ENCODE peak calls at places on chromosomes 12 and 14, in five cellular contexts. H, V, L, Z and C are unnamed samples. For H3K4me1 and H3K36me3, the result is how much of the 10 kb centered on the place peaks cover.

GRCh38 chr12:99381992-99382391 is 265.6 kb upstream of the GARIN6 start:
- DNase-seq in H (no peak), V (no peak), L (no peak), Z (no peak), C (no peak)

GRCh38 chr12:116497051-116497529 is 62.1 kb upstream of the MAP1LC3B2 start:
- DNase-seq in H (no peak), V (peak), L (no peak), Z (no peak), C (no peak)

GRCh38 chr12:58918475-58918874 is 1.8 kb downstream of the LRIG3 start:
- DNase-seq in H (no peak), V (peak), L (no peak), Z (no peak), C (no peak)

GRCh38 chr12:108641446-108642268 is 8.0 kb upstream of the SELPLG start:
- DNase-seq in H (no peak), V (no peak), L (no peak), Z (no peak), C (no peak)

GRCh38 chr12:103558879-103559278 is 28.2 kb upstream of the STAB2 start:
- DNase-seq in H (no peak), V (no peak), L (no peak), Z (no peak), C (no peak)

GRCh38 chr14:92035890-92036289 is 4.0 kb downstream of the TRIP11 start:
- DNase-seq in H (no peak), V (no peak), L (no peak), Z (no peak), C (no peak)

GRCh38 chr14:64954491-64955240 is 12.1 kb upstream of the GPX2 start:
- DNase-seq in H (no peak), V (no peak), L (no peak), Z (no peak), C (no peak)

GRCh38 chr12:86914716-86915115 is 658.5 kb upstream of the MGAT4C start:
- DNase-seq in H (no peak), V (peak), L (peak), Z (peak), C (peak)

GRCh38 chr14:93220509-93220908 is 13.5 kb downstream of the UBR7 start:
- DNase-seq in H (no peak), V (no peak), L (no peak), Z (no peak), C (no peak)

GRCh38 chr14:94027566-94028449 is 1.7 kb downstream of the OTUB2 start:
- DNase-seq in H (no peak), V (no peak), L (no peak), Z (no peak), C (no peak)

GRCh38 chr12:118098911-118099671 is 4.7 kb downstream of the VSIG10 start:
- DNase-seq in H (no peak), V (no peak), L (no peak), Z (no peak), C (peak)

GRCh38 chr12:6462234-6462995 is 8.1 kb downstream of the VAMP1 start:
- DNase-seq in H (no peak), V (no peak), L (no peak), Z (no peak), C (no peak)
- H3K4me3 ChIP-seq in H (no peak), V (no peak), L (no peak), Z (no peak), C (no peak)

GRCh38 chr12:54352022-54352531 is 12.2 kb downstream of the GPR84 start:
- DNase-seq in H (peak), V (peak), L (peak), Z (peak), C (peak)

GRCh38 chr12:54349658-54350057 is 14.6 kb downstream of the GPR84 start:
- DNase-seq in H (no peak), V (no peak), L (no peak), Z (no peak), C (no peak)

GRCh38 chr12:54352891-54353874 is 11.1 kb downstream of the GPR84 start:
- DNase-seq in H (no peak), V (peak), L (no peak), Z (peak), C (no peak)

GRCh38 chr12:54349031-54349430 is 15.3 kb downstream of the GPR84 start:
- DNase-seq in H (no peak), V (no peak), L (no peak), Z (no peak), C (no peak)

DNA sequence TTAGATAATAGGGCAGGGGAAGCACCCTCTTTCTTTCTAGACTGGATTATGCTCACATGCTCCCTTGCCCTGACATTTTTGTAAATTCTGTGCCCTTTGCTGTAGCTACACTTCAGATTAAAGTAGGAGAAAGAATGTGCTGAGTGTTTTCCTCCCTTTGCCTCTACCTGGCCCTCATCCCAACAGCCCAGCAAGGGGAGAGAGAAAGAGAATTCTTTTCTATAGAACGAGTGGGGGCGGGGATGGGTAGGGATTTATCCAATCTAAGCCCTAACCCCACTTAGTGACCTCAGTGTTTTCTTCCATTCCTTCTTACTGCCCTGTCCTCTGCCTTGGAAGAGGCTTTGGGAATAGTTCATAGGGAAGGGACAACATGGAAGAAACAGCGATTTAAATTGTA is 13.5 kb downstream of the GPR84 start:
- DNase-seq in H (no peak), V (peak), L (no peak), Z (no peak), C (no peak)
- H3K4me1 ChIP-seq in H (under half), V (half or more), L (under half), Z (under half), C (under half)

GRCh38 chr12:124396544-124397398 is 101.9 kb downstream of the RFLNA start:
- DNase-seq in H (peak), V (no peak), L (no peak), Z (peak), C (no peak)

GRCh38 chr12:124397399-124397679 is 102.4 kb downstream of the RFLNA start:
- DNase-seq in H (no peak), V (no peak), L (no peak), Z (peak), C (no peak)

GRCh38 chr12:124394462-124395128 is 99.7 kb downstream of the RFLNA start:
- DNase-seq in H (no peak), V (no peak), L (no peak), Z (no peak), C (no peak)

GRCh38 chr12:124395284-124395752 is 100.4 kb downstream of the RFLNA start:
- DNase-seq in H (no peak), V (no peak), L (no peak), Z (peak), C (no peak)

DNA sequence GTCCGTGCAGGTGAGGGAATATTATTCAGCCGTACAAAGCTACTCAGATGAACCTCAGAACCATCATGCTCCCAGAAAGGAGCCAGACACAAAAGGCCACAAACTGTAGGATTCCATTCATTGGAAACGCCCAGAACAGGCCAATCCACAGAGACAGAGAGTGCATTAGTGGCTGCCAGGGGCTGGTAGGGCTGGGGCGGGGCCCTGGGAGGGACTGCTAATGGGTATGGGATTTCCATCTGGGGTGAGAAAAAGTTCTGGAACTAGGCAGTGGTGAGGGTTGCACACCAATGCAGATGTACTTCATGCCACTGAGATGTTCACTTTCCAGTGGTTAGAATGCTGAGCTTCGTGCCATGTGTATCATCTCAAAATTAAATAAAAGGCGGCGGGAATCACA is 101.1 kb downstream of the RFLNA start:
- DNase-seq in H (no peak), V (no peak), L (no peak), Z (peak), C (no peak)
- H3K36me3 ChIP-seq in H (under half), V (under half), L (under half), Z (half or more), C (under half)

GRCh38 chr14:76891436-76891835 is 65.2 kb downstream of the LRRC74A start:
- DNase-seq in H (no peak), V (no peak), L (no peak), Z (no peak), C (no peak)
- H3K4me3 ChIP-seq in H (no peak), V (no peak), L (no peak), Z (no peak), C (no peak)

GRCh38 chr14:74580275-74580672 is 31.8 kb downstream of the LTBP2 start:
- DNase-seq in H (no peak), V (no peak), L (no peak), Z (no peak), C (no peak)
- H3K4me1 ChIP-seq in H (under half), V (under half), L (under half), Z (under half), C (under half)

GRCh38 chr12:24895612-24896011 is 53.3 kb downstream of the BCAT1 start:
- DNase-seq in H (no peak), V (no peak), L (no peak), Z (no peak), C (no peak)
- H3K36me3 ChIP-seq in H (under half), V (under half), L (under half), Z (half or more), C (under half)

GRCh38 chr14:25048170-25049126 is 1.5 kb downstream of the STXBP6 start:
- DNase-seq in H (peak), V (no peak), L (no peak), Z (no peak), C (no peak)
- H3K4me3 ChIP-seq in H (peak), V (peak), L (no peak), Z (no peak), C (no peak)